ENCODE peak calls at places on chromosome 19, in ten cellular contexts. D, M, S, B, F, C, E, Z, Y and Q are unnamed samples.

GRCh38 chr19:7138402-7138801 is 68.9 kb downstream of the ZNF557 start:
- DNase-seq in Y (no peak), B (no peak), Z (no peak), M (no peak), E (no peak), C (no peak), D (no peak), S (no peak), F (no peak), Q (no peak)

GRCh38 chr19:10269333-10270179 is 1.4 kb upstream of the ICAM1 start:
- DNase-seq in D (peak), Z (peak), C (no peak), M (peak), E (peak), B (peak), F (peak), S (peak), Y (peak), Q (peak)

GRCh38 chr19:41993612-41994483 is at the start of gene ATP1A3:
- DNase-seq in Y (peak), Z (peak), B (peak), C (no peak), S (peak), D (no peak), F (no peak), M (peak), E (no peak), Q (peak)

GRCh38 chr19:51712461-51713081 is 11.2 kb downstream of the HAS1 start:
- DNase-seq in B (no peak), Y (no peak), F (no peak), Z (peak), E (no peak), S (no peak), D (no peak), C (no peak), M (peak), Q (no peak)

GRCh38 chr19:10797541-10798256 is 38.3 kb downstream of the TMED1 start:
- DNase-seq in D (no peak), S (peak), M (no peak), Z (peak), Y (peak), C (no peak), F (no peak), E (no peak), B (no peak), Q (peak)

GRCh38 chr19:29519146-29519545 is 6.6 kb upstream of the VSTM2B start:
- DNase-seq in Z (no peak), B (no peak), D (no peak), M (no peak), E (no peak), S (no peak), C (no peak), Y (peak), F (no peak), Q (no peak)

GRCh38 chr19:8441725-8442544 is 2.8 kb upstream of the HNRNPM start:
- DNase-seq in F (no peak), M (no peak), E (no peak), B (no peak), Z (no peak), S (no peak), C (no peak), D (no peak), Y (no peak), Q (no peak)

GRCh38 chr19:5148794-5149190 is 179.9 kb downstream of the KDM4B start:
- DNase-seq in B (no peak), C (no peak), S (no peak), Y (no peak), E (no peak), M (no peak), Z (no peak), F (no peak), D (no peak), Q (peak)

GRCh38 chr19:39133431-39134270 is 8.1 kb downstream of the PAK4 start:
- DNase-seq in M (no peak), E (no peak), B (peak), Z (no peak), Y (no peak), C (no peak), S (no peak), F (no peak), D (peak), Q (no peak)

GRCh38 chr19:33487901-33488817 is 33.4 kb downstream of the PEPD start:
- DNase-seq in F (no peak), M (no peak), E (no peak), Z (no peak), C (no peak), D (no peak), Y (no peak), B (no peak), S (no peak), Q (no peak)

GRCh38 chr19:12834418-12834943 is at the start of gene RTBDN:
- DNase-seq in Y (peak), D (no peak), C (no peak), E (no peak), Z (no peak), F (no peak), M (no peak), B (no peak), S (no peak), Q (no peak)

GRCh38 chr19:43901395-43902390 is 33.4 kb downstream of the ZNF45 start:
- DNase-seq in E (peak), C (peak), S (peak), F (peak), D (peak), Y (peak), B (peak), Z (peak), M (peak), Q (peak)

GRCh38 chr19:14019100-14019499 is 8.8 kb upstream of the RLN3 start:
- DNase-seq in S (no peak), C (no peak), E (no peak), B (no peak), M (no peak), Z (no peak), D (no peak), F (no peak), Y (no peak), Q (no peak)

GRCh38 chr19:57302020-57302465 is 18.2 kb upstream of the ZNF543 start:
- DNase-seq in C (peak), B (no peak), Y (no peak), S (no peak), F (no peak), E (no peak), M (peak), Z (peak), D (no peak), Q (no peak)

GRCh38 chr19:5588906-5589676 is 21.3 kb upstream of the TINCR start:
- DNase-seq in S (no peak), Z (no peak), C (no peak), M (no peak), F (no peak), D (no peak), E (no peak), Y (no peak), B (peak), Q (no peak)

GRCh38 chr19:4991538-4991937 is 22.6 kb downstream of the KDM4B start:
- DNase-seq in B (no peak), S (no peak), F (no peak), Z (no peak), C (no peak), D (no peak), M (no peak), Y (no peak), E (no peak), Q (no peak)

GRCh38 chr19:22807061-22807835 is 23.3 kb upstream of the ZNF99 start:
- DNase-seq in M (no peak), C (no peak), F (no peak), D (no peak), E (no peak), Z (no peak), B (no peak), Y (no peak), S (no peak), Q (no peak)

GRCh38 chr19:50798116-50798942 is 8.1 kb downstream of the ACP4 start:
- DNase-seq in C (no peak), S (no peak), E (no peak), B (no peak), Y (no peak), D (no peak), F (no peak), Z (no peak), M (no peak), Q (no peak)

GRCh38 chr19:34155686-34156085 is 16.6 kb upstream of the LSM14A start:
- DNase-seq in B (no peak), Z (peak), E (no peak), C (no peak), Y (no peak), S (no peak), M (no peak), D (no peak), F (no peak), Q (no peak)

GRCh38 chr19:5053661-5054060 is 84.7 kb downstream of the KDM4B start:
- DNase-seq in B (no peak), Z (no peak), M (no peak), Y (no peak), C (no peak), D (no peak), S (no peak), E (no peak), F (no peak), Q (no peak)

GRCh38 chr19:8517551-8518442 is 3.8 kb upstream of the ZNF414 start:
- DNase-seq in D (no peak), Z (peak), E (no peak), B (no peak), Y (no peak), M (peak), C (no peak), F (no peak), S (peak), Q (peak)

GRCh38 chr19:38401148-38401547 is 1.7 kb upstream of the FAM98C start:
- DNase-seq in D (no peak), Y (no peak), M (no peak), Z (peak), B (no peak), E (no peak), C (no peak), F (no peak), S (no peak), Q (no peak)

GRCh38 chr19:32240316-32240715 is 105.1 kb upstream of the ZNF507 start:
- DNase-seq in F (no peak), Y (no peak), B (no peak), C (no peak), M (no peak), S (no peak), E (no peak), D (no peak), Z (no peak), Q (no peak)

GRCh38 chr19:52066258-52066866 is 17.7 kb upstream of the ZNF432 start:
- DNase-seq in F (no peak), D (no peak), C (no peak), E (no peak), Y (no peak), B (no peak), M (no peak), S (no peak), Z (no peak), Q (no peak)

GRCh38 chr19:23522431-23522830 is 127.2 kb upstream of the ZNF91 start:
- DNase-seq in F (no peak), S (no peak), B (no peak), C (no peak), E (no peak), Y (no peak), D (no peak), M (no peak), Z (no peak), Q (no peak)

GRCh38 chr19:12159773-12160414 is 3.0 kb upstream of the ZNF136 start:
- DNase-seq in Z (no peak), C (no peak), D (no peak), M (no peak), F (no peak), Y (no peak), E (no peak), S (no peak), B (no peak), Q (no peak)

GRCh38 chr19:50823389-50824042 is at the start of gene KLK1:
- DNase-seq in Y (no peak), Z (no peak), C (no peak), S (no peak), M (no peak), E (no peak), F (no peak), D (no peak), B (peak), Q (no peak)

GRCh38 chr19:52102163-52102562 is 6.6 kb upstream of the ZNF841 start:
- DNase-seq in C (no peak), E (no peak), F (no peak), M (no peak), S (no peak), B (no peak), Z (no peak), Y (no peak), D (no peak), Q (no peak)

GRCh38 chr19:16385296-16385695 is 60.7 kb downstream of the KLF2 start:
- DNase-seq in M (no peak), D (no peak), Z (no peak), E (no peak), F (no peak), C (no peak), Y (no peak), B (no peak), S (no peak), Q (no peak)

GRCh38 chr19:15463865-15464371 is 426 bp downstream of the RASAL3 start:
- DNase-seq in B (peak), F (no peak), C (no peak), M (no peak), S (peak), E (no peak), D (no peak), Y (no peak), Z (no peak), Q (peak)

GRCh38 chr19:54606891-54607781 is 13.7 kb downstream of the LILRA1 start:
- DNase-seq in Y (no peak), B (no peak), Z (no peak), C (no peak), D (no peak), M (no peak), F (no peak), E (no peak), S (no peak), Q (no peak)

GRCh38 chr19:5445667-5446066 is 9.6 kb upstream of the ZNRF4 start:
- DNase-seq in Z (no peak), B (no peak), Y (no peak), M (no peak), D (no peak), F (no peak), E (no peak), C (no peak), S (no peak), Q (no peak)

GRCh38 chr19:35935911-35936737 is at the start of gene LRFN3:
- DNase-seq in Z (peak), C (no peak), B (peak), D (peak), M (peak), E (peak), F (peak), Y (peak), S (peak), Q (peak)

GRCh38 chr19:42191855-42192254 is 25.6 kb downstream of the DEDD2 start:
- DNase-seq in Z (peak), F (no peak), Y (no peak), M (peak), D (no peak), S (no peak), E (no peak), C (no peak), B (no peak), Q (no peak)

GRCh38 chr19:31500921-31501320 is 151.7 kb upstream of the TSHZ3 start:
- DNase-seq in S (no peak), Y (no peak), B (no peak), M (no peak), F (no peak), Z (no peak), C (no peak), E (no peak), D (no peak), Q (no peak)

GRCh38 chr19:1567116-1567847 is 843 bp downstream of the MEX3D start:
- DNase-seq in F (no peak), Z (peak), C (no peak), B (no peak), M (no peak), D (no peak), S (no peak), Y (no peak), E (no peak), Q (no peak)

GRCh38 chr19:38250428-38250820 is 5.8 kb downstream of the PPP1R14A start:
- DNase-seq in Z (no peak), D (no peak), M (no peak), B (no peak), Y (no peak), C (no peak), E (no peak), S (no peak), F (no peak), Q (no peak)

GRCh38 chr19:7355151-7355845 is 6.6 kb downstream of the ARHGEF18 start:
- DNase-seq in F (no peak), C (no peak), Y (no peak), S (no peak), E (no peak), Z (peak), D (no peak), M (peak), B (peak), Q (no peak)

GRCh38 chr19:14333101-14333871 is 48.0 kb upstream of the ADGRE5 start:
- DNase-seq in Z (peak), F (no peak), C (no peak), D (no peak), S (no peak), B (peak), Y (no peak), M (peak), E (no peak), Q (peak)

DNA sequence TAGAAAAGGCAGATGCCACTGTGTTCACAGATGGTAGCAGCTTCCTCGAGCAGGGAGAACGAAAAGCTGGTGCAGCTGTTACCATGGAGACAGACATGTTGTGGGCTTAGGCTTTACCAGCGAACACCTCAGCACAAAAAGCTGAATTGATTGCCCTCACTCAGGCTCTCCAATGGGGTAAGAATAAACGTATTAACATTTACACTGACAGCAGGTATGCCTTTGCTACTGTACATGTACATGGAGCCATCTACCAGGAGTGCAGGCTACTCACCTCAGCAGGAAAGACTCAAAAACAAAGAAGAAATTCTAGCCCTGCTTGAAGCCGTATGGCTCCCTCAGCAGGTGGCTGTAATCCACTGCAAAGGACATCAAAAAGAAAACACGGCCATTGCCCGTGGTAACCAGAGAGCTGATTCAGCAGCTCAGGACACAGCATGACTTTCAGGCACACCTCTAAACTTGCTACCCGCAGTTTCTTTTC is 197.7 kb downstream of the ZNF737 start:
- DNase-seq in Z (no peak), E (no peak), F (no peak), D (no peak), S (no peak), M (no peak), C (no peak), Y (peak), B (no peak), Q (no peak)
- TF ChIP-seq CTCF in Z (no peak), E (no peak), F (no peak), D (no peak), S (no peak), M (no peak), C (no peak), Y (no peak), B (no peak), Q (no peak)

DNA sequence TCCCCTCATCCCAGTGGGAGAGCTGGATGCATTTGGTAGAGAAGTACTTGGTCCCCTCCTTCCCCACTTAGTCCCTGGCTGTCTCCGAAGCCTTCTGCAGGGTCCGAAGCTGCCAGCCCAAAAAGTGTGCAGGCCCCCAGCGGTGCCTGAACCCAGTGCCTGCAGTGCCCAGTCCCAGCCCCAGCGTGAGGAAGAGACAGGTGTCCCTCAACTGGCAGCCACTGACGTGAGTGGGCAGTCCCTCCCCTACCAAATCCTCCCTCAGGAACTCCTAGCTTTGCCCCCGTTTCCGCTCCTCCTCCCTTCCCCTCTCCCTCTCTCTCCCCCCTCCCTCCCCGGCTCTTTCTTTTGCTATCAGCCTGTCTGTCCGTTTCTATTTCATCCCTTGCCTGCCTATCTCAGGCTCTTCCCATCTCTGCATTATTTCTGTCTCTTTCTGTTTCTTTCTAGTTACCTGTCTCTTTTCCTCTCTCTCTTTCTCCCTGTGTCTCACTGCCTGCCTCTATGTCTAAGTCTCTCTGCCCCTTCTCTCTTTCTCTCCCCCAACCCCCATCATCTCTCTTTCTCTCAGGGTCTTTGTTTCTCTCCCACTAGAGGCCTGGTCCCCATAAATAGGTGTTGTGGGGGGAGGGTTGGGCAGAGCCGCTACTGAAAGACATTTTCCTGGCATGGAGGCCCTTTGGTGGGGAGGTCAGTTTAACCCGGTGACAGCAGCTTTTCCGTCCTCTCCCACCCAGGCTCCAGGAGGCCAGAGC is 1.7 kb upstream of the LTBP4 start:
- DNase-seq in Y (no peak), S (no peak), C (no peak), D (peak), M (peak), Z (no peak), B (peak), F (no peak), E (no peak), Q (no peak)
- TF ChIP-seq CTCF in Y (no peak), S (no peak), C (no peak), D (no peak), M (no peak), Z (no peak), B (no peak), F (no peak), E (no peak), Q (no peak)

GRCh38 chr19:443005-443404 is 17.8 kb downstream of the SHC2 start:
- DNase-seq in C (no peak), Y (no peak), B (no peak), F (no peak), Z (no peak), S (no peak), D (no peak), M (no peak), E (no peak), Q (no peak)
- TF ChIP-seq CTCF in C (no peak), Y (no peak), B (no peak), F (no peak), Z (no peak), S (no peak), D (no peak), M (no peak), E (no peak), Q (no peak)

DNA sequence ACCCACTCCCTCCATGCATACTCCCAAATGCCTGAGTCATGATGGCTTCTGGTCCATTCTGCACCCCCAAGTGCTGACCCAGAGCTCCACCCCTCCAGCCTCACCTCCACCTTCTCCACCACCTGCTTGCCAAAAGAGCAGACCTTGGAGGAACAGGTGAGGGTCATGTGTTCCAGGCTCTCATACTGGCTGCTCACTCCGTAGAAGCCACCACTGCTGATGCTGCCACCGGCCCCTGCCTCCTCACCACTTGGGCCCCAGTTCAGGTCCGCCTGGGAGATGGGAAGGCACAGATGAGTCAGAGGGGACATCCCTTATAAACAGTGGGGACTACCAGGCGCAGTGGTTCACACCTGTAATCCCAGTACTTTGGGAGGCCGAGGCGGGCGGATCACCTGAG is 7.9 kb downstream of the CD37 start:
- DNase-seq in Y (no peak), F (no peak), M (no peak), E (no peak), S (no peak), D (no peak), C (no peak), B (no peak), Z (no peak), Q (no peak)
- TF ChIP-seq CTCF in Y (no peak), F (no peak), M (no peak), E (no peak), S (no peak), D (no peak), C (no peak), B (no peak), Z (no peak), Q (no peak)